ENCODE peak calls at places on chromosomes 4 and X, in ten cellular contexts. D is left ventricle myocardium superior; J is GM03348; Z is NCI-H1417 treated with DMSO at 0.1 percent for 48 hours; N is stimulated activated CD8-positive, alpha-beta memory T cell treated with anti-CD3 and anti-CD28 coated beads, Interleukin-7, amount 100 ng/mL, for 1 hour; K is cardiac muscle cell; P is NCI-H1092; U is COLO829; A is T-helper 2 cell; X is amygdala. G is an unnamed sample.

GRCh38 chr4:68576272-68577100 is at the start of gene UGT2B17:
- DNase-seq in J (no peak), A (no peak), X (no peak), P (no peak), Z (no peak), K (no peak), N (no peak), D (no peak), U (no peak), G (no peak)

GRCh38 chr4:87317527-87317926 is 5.2 kb downstream of the HSD17B13 start:
- DNase-seq in A (no peak), J (no peak), N (no peak), U (no peak), D (no peak), Z (no peak), K (peak), P (no peak), X (no peak), G (no peak)

GRCh38 chrX:14389682-14390081 is 139.7 kb upstream of the GLRA2 start:
- DNase-seq in P (no peak), Z (no peak), X (no peak), U (no peak), A (no peak), D (no peak), K (no peak), N (no peak), J (no peak), G (no peak)

GRCh38 chr4:30919458-30919857 is 199.3 kb downstream of the PCDH7 start:
- DNase-seq in U (no peak), J (no peak), A (no peak), K (no peak), P (no peak), N (no peak), X (no peak), D (no peak), Z (no peak), G (no peak)

GRCh38 chr4:100574607-100575006 is 56.8 kb upstream of the EMCN start:
- DNase-seq in U (no peak), J (no peak), K (no peak), D (no peak), Z (no peak), A (no peak), X (no peak), P (no peak), N (no peak), G (no peak)

GRCh38 chr4:123352240-123352945 is 44.2 kb upstream of the SPRY1 start:
- DNase-seq in U (no peak), Z (no peak), N (no peak), K (peak), X (no peak), J (peak), A (no peak), P (no peak), D (no peak), G (no peak)

GRCh38 chr4:176601156-176601555 is 191.6 kb downstream of the VEGFC start:
- DNase-seq in K (no peak), P (no peak), U (peak), X (no peak), N (no peak), Z (no peak), D (no peak), J (no peak), A (no peak), G (no peak)

GRCh38 chr4:7328913-7329638 is 105.7 kb downstream of the PSAPL1 start:
- DNase-seq in X (no peak), Z (no peak), U (no peak), P (no peak), A (no peak), N (no peak), K (peak), D (peak), J (peak), G (no peak)

GRCh38 chrX:131792356-131792749 is 230.7 kb upstream of the STK26 start:
- DNase-seq in U (no peak), D (no peak), N (no peak), P (peak), J (no peak), A (no peak), X (no peak), Z (peak), K (no peak), G (no peak)